ENCODE peak calls at places on chromosome 18, in eight cellular contexts. O is bronchial epithelial cell, E is GM06990, P is Peyer's patch, X is progenitor cell of endocrine pancreas, B is right lobe of liver, W is epithelial cell of esophagus, U is testis. K is an unnamed sample.

GRCh38 chr18:60889442-60889841 is 443.8 kb upstream of the CDH20 start:
- DNase-seq in P (no peak), W (no peak), U (no peak), X (no peak), B (no peak), E (no peak), O (no peak), K (no peak)

GRCh38 chr18:12041561-12041960 is 52.1 kb upstream of the ANKRD62 start:
- DNase-seq in B (no peak), O (peak; percentile 80), E (no peak), P (no peak), U (no peak), X (no peak), W (peak; percentile 79), K (no peak)

GRCh38 chr18:55489742-55490055 is 98.3 kb downstream of the TCF4 start:
- DNase-seq in X (no peak), O (no peak), E (no peak), B (no peak), U (no peak), W (no peak), P (no peak), K (no peak)

GRCh38 chr18:7904529-7904928 is 337.4 kb downstream of the PTPRM start:
- DNase-seq in B (no peak), U (no peak), X (no peak), E (no peak), P (no peak), W (peak; percentile 65), O (peak; percentile 64), K (no peak)

GRCh38 chr18:62369129-62369644 is 44.1 kb downstream of the TNFRSF11A start:
- DNase-seq in P (no peak), O (no peak), X (no peak), E (no peak), W (no peak), U (no peak), B (no peak), K (no peak)

GRCh38 chr18:58887613-58887963 is 22.9 kb downstream of the ZNF532 start:
- DNase-seq in X (no peak), B (no peak), U (peak; percentile 30), W (peak; percentile 63), O (no peak), E (peak; percentile 67), P (peak; percentile 73), K (no peak)

GRCh38 chr18:62458346-62458745 is 64.5 kb upstream of the ZCCHC2 start:
- DNase-seq in U (no peak), O (no peak), B (no peak), X (no peak), E (no peak), P (no peak), W (no peak), K (no peak)

GRCh38 chr18:62682396-62682795 is 32.9 kb upstream of the PHLPP1 start:
- DNase-seq in O (no peak), X (no peak), W (no peak), P (no peak), E (no peak), U (no peak), B (no peak), K (no peak)

GRCh38 chr18:58866261-58867232 is 1.9 kb downstream of the ZNF532 start:
- DNase-seq in B (no peak), O (no peak), E (no peak), W (peak; percentile 9), X (no peak), P (no peak), U (peak; percentile 54), K (no peak)

GRCh38 chr18:11849845-11850747 is 1.1 kb upstream of the CHMP1B start:
- DNase-seq in B (peak; percentile 79), U (peak; percentile 68), E (no peak), X (no peak), P (peak; percentile 47), O (peak; percentile 88), W (peak; percentile 91), K (no peak)

GRCh38 chr18:75041586-75041985 is 167.4 kb downstream of the PTGR3 start:
- DNase-seq in P (no peak), W (peak; percentile 39), U (no peak), O (peak; percentile 41), B (no peak), E (no peak), X (no peak), K (no peak)

GRCh38 chr18:67705748-67706147 is 189.2 kb upstream of the DSEL start:
- DNase-seq in P (no peak), O (peak; percentile 33), X (no peak), B (no peak), E (no peak), U (no peak), W (peak; percentile 29), K (no peak)

GRCh38 chr18:46649071-46649862 is 7.8 kb downstream of the LOXHD1 start:
- DNase-seq in O (no peak), B (no peak), E (no peak), X (no peak), U (no peak), P (no peak), W (no peak), K (no peak)

GRCh38 chr18:37107748-37108522 is 279.0 kb downstream of the KIAA1328 start:
- DNase-seq in P (no peak), X (no peak), U (no peak), W (no peak), B (no peak), O (no peak), E (no peak), K (no peak)

GRCh38 chr18:32851936-32852335 is 79.1 kb upstream of the KLHL14 start:
- DNase-seq in O (no peak), P (no peak), E (no peak), W (no peak), U (no peak), X (no peak), B (no peak), K (no peak)

GRCh38 chr18:12236934-12237832 is 17.0 kb upstream of the CIDEA start:
- DNase-seq in W (peak; percentile 64), B (peak; percentile 81), P (peak; percentile 46), O (peak; percentile 28), E (peak; percentile 70), U (peak; percentile 86), X (peak; percentile 83), K (peak; percentile 94)

GRCh38 chr18:53701697-53702096 is 522.8 kb downstream of the MBD2 start:
- DNase-seq in P (no peak), B (no peak), E (no peak), X (no peak), U (no peak), O (no peak), W (no peak), K (no peak)

GRCh38 chr18:29840101-29840500 is 1202.4 kb downstream of the DSC3 start:
- DNase-seq in W (peak; percentile 96), E (no peak), O (peak; percentile 93), U (no peak), P (no peak), X (no peak), B (no peak), K (no peak)

GRCh38 chr18:4251873-4252272 is 203.2 kb downstream of the DLGAP1 start:
- DNase-seq in O (no peak), X (no peak), E (no peak), P (no peak), U (no peak), W (no peak), B (no peak), K (no peak)

GRCh38 chr18:29154758-29155725 is 978.1 kb upstream of the CDH2 start:
- DNase-seq in E (no peak), B (no peak), W (peak; percentile 91), P (no peak), O (peak; percentile 95), U (peak; percentile 16), X (no peak), K (no peak)

GRCh38 chr18:31396796-31397195 is 20.2 kb downstream of the DSG4 start:
- DNase-seq in O (no peak), X (no peak), B (no peak), W (no peak), E (no peak), U (no peak), P (no peak), K (no peak)

GRCh38 chr18:34871435-34871834 is 161.3 kb downstream of the DTNA start:
- DNase-seq in B (no peak), P (no peak), O (no peak), X (no peak), U (no peak), E (no peak), W (no peak), K (no peak)

GRCh38 chr18:13381907-13382682 is 163.5 kb downstream of the LDLRAD4 start:
- DNase-seq in U (peak; percentile 57), B (no peak), X (no peak), W (no peak), E (no peak), P (peak; percentile 46), O (peak; percentile 12), K (no peak)

GRCh38 chr18:13613099-13613498 is 113.3 kb downstream of the FAM210A start:
- DNase-seq in P (no peak), W (no peak), B (no peak), U (no peak), E (no peak), O (no peak), X (no peak), K (no peak)

GRCh38 chr18:13680612-13681011 is 45.7 kb downstream of the FAM210A start:
- DNase-seq in X (peak; percentile 18), O (peak; percentile 5), E (no peak), B (no peak), W (peak; percentile 24), U (no peak), P (no peak), K (peak; percentile 33)

GRCh38 chr18:40413160-40413559 is 1541.9 kb upstream of the PIK3C3 start:
- DNase-seq in B (no peak), U (peak; percentile 64), E (no peak), P (no peak), W (peak; percentile 62), O (peak; percentile 34), X (no peak), K (peak; percentile 28)
- TF ChIP-seq CTCF in B (no peak), U (no peak), E (no peak), P (peak; percentile 43), W (peak; percentile 69), O (peak; percentile 52), X (peak; percentile 71), K (peak; percentile 71)

DNA sequence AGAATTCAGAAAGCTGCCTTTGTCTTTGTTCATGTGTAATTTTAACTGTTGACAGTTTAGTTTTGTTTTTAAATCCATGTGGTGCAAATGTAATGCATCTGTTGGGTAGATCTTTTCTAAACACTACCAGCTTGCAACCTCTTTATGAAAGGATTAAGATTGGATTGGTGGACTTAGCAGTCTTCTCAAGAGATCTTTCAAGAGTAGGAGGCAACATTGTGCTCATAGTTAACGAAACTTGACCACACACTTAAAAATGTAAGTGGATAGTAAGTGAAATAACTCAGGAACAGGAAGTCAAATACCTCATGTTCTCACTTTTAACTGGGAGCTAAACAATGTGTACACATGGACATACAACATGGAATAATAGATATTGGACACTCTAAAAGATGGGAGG is 579.0 kb downstream of the RIT2 start:
- DNase-seq in P (no peak), O (no peak), E (no peak), W (no peak), X (no peak), B (no peak), U (no peak), K (no peak)
- TF ChIP-seq CTCF in P (no peak), O (no peak), E (no peak), W (no peak), X (no peak), B (no peak), U (no peak), K (no peak)

GRCh38 chr18:24016643-24017042 is 2.1 kb downstream of the TTC39C start:
- DNase-seq in P (no peak), B (no peak), E (no peak), U (no peak), X (no peak), W (peak; percentile 59), O (peak; percentile 64), K (no peak)
- TF ChIP-seq CTCF in P (peak; percentile 64), B (peak; percentile 45), E (peak; percentile 32), U (no peak), X (peak; percentile 40), W (peak; percentile 63), O (peak; percentile 53), K (peak; percentile 59)

GRCh38 chr18:80159713-80160636 is 50.9 kb downstream of the ADNP2 start:
- DNase-seq in X (no peak), U (peak; percentile 49), P (no peak), W (no peak), B (no peak), O (no peak), E (peak; percentile 58), K (no peak)
- TF ChIP-seq CTCF in X (no peak), U (peak; percentile 77), P (peak; percentile 14), W (no peak), B (no peak), O (no peak), E (peak; percentile 19), K (no peak)

K was measured in neural crest cell.